ENCODE peak calls at places on chromosomes 11 and 22, in ten cellular contexts. C is Peyer's patch, E is cardiac muscle cell, K is heart left ventricle, Z is neuronal stem cell, W is breast epithelium, M is ovary, G is uterus, P is kidney, D is foreskin keratinocyte. B is an unnamed sample. For H3K4me1, the result is how much of the 10 kb centered on the place peaks cover.

GRCh38 chr22:44218071-44218470 is 37.3 kb downstream of the PARVG start:
- DNase-seq in C (no peak), E (no peak), K (no peak), Z (no peak), W (peak), M (no peak), G (no peak), P (no peak), D (no peak), B (no peak)

GRCh38 chr11:83033367-83033766 is 38.3 kb downstream of the RAB30 start:
- DNase-seq in C (no peak), E (no peak), K (no peak), Z (no peak), W (no peak), M (no peak), G (no peak), P (no peak), D (no peak), B (no peak)

GRCh38 chr11:12294613-12295012 is 82.8 kb upstream of the PARVA start:
- DNase-seq in C (no peak), E (no peak), K (no peak), Z (no peak), W (no peak), M (no peak), G (no peak), P (no peak), D (no peak), B (no peak)

GRCh38 chr11:9053631-9054030 is 37.8 kb downstream of the SCUBE2 start:
- DNase-seq in C (no peak), E (peak), K (no peak), Z (no peak), W (no peak), M (no peak), G (no peak), P (no peak), D (no peak), B (no peak)

GRCh38 chr11:131998020-131998419 is 627.6 kb downstream of the NTM start:
- DNase-seq in C (no peak), E (no peak), K (no peak), Z (no peak), W (no peak), M (no peak), G (peak), P (no peak), D (no peak), B (peak)

GRCh38 chr11:13963949-13964770 is 1.6 kb downstream of the SPON1 start:
- DNase-seq in C (no peak), E (no peak), K (peak), Z (no peak), W (no peak), M (peak), G (peak), P (peak), D (no peak), B (peak)

GRCh38 chr11:117881217-117881616 is 4.8 kb upstream of the FXYD6 start:
- DNase-seq in C (no peak), E (no peak), K (no peak), Z (no peak), W (peak), M (no peak), G (no peak), P (no peak), D (no peak), B (no peak)

GRCh38 chr11:61917357-61918109 is at the start of gene RAB3IL1:
- DNase-seq in C (no peak), E (peak), K (peak), Z (peak), W (no peak), M (peak), G (peak), P (peak), D (no peak), B (peak)

GRCh38 chr11:97607301-97608000 is 1217.6 kb downstream of the JRKL start:
- DNase-seq in C (no peak), E (peak), K (no peak), Z (no peak), W (no peak), M (no peak), G (no peak), P (no peak), D (no peak), B (no peak)

GRCh38 chr22:31926086-31926485 is 18.2 kb upstream of the YWHAH start:
- DNase-seq in C (no peak), E (no peak), K (no peak), Z (no peak), W (no peak), M (no peak), G (no peak), P (peak), D (no peak), B (no peak)

GRCh38 chr22:17972385-17973181 is 51.8 kb downstream of the MICAL3 start:
- DNase-seq in C (no peak), E (peak), K (no peak), Z (no peak), W (peak), M (peak), G (peak), P (no peak), D (no peak), B (no peak)

GRCh38 chr22:28759861-28760560 is 12.5 kb upstream of the CCDC117 start:
- DNase-seq in C (no peak), E (no peak), K (no peak), Z (no peak), W (no peak), M (no peak), G (no peak), P (no peak), D (no peak), B (no peak)

GRCh38 chr11:115629456-115630015 is 125.3 kb upstream of the CADM1 start:
- DNase-seq in C (no peak), E (no peak), K (no peak), Z (no peak), W (no peak), M (no peak), G (no peak), P (no peak), D (no peak), B (no peak)

GRCh38 chr22:17198188-17199130 is 20.8 kb downstream of the ADA2 start:
- DNase-seq in C (no peak), E (peak), K (peak), Z (peak), W (no peak), M (peak), G (peak), P (peak), D (no peak), B (no peak)

GRCh38 chr22:50068096-50068495 is 10.0 kb upstream of the TTLL8 start:
- DNase-seq in C (no peak), E (no peak), K (no peak), Z (no peak), W (no peak), M (no peak), G (no peak), P (no peak), D (no peak), B (no peak)

DNA sequence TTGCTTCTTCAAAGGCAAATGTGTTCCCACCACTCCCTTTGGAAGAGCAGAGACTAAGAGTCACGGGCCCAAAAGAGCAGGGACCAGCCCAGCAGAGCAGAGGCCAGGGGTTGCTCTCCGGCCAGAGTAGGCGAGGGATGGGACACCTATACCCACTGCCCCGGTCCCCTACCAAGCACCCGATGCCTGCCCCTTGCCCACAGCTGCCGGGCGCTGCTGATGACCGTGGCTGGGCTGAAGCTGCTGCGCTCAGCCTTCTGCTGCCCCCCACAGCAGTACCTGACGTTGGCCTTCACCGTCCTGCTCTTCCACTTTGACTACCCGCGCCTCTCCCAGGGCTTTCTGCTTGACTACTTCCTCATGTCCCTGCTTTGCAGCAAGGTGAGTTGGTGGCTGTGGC is 10.7 kb upstream of the SIPA1 start:
- DNase-seq in C (no peak), E (no peak), K (no peak), Z (no peak), W (no peak), M (no peak), G (no peak), P (no peak), D (no peak), B (no peak)
- H3K4me1 ChIP-seq in C (under half), E (under half), K (under half), Z (under half), W (under half), M (under half), G (under half), P (under half), D (under half), B (under half)

GRCh38 chr11:67371199-67371548 is 2.2 kb downstream of the CLCF1 start:
- DNase-seq in C (no peak), E (no peak), K (no peak), Z (no peak), W (no peak), M (no peak), G (no peak), P (no peak), D (no peak), B (no peak)
- H3K27ac ChIP-seq in C (peak), E (no peak), K (no peak), Z (no peak), W (peak), M (peak), G (peak), P (no peak), D (no peak), B (peak)

DNA sequence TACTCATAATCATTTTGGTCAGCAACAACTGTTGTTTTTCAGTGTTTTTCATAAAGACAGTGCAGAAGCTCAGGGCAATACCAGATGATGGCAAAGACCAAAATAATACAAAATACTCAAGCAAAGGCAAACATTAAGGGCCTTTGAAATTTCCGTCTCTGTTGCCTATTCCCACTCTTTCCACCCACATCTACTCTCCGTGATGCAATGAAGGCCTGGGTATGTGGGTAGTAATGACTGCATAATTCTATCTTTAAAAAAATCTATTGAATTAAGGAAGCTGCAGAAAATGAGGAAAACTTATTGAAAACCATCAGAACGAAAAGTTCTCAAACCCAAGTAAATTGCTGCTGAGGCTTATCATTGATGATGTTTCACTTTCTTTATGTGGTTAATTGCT is 203.3 kb downstream of the MAML2 start:
- DNase-seq in C (no peak), E (no peak), K (no peak), Z (no peak), W (no peak), M (no peak), G (no peak), P (no peak), D (no peak), B (no peak)
- H3K4me1 ChIP-seq in C (under half), E (under half), K (under half), Z (under half), W (under half), M (under half), G (under half), P (under half), D (under half), B (under half)

GRCh38 chr22:48442663-48443062 is 1385.0 kb downstream of the BRD1 start:
- DNase-seq in C (no peak), E (no peak), K (no peak), Z (no peak), W (no peak), M (no peak), G (no peak), P (peak), D (no peak), B (no peak)
- H3K27ac ChIP-seq in C (no peak), E (no peak), K (no peak), Z (no peak), W (no peak), M (no peak), G (no peak), P (no peak), D (no peak), B (no peak)

DNA sequence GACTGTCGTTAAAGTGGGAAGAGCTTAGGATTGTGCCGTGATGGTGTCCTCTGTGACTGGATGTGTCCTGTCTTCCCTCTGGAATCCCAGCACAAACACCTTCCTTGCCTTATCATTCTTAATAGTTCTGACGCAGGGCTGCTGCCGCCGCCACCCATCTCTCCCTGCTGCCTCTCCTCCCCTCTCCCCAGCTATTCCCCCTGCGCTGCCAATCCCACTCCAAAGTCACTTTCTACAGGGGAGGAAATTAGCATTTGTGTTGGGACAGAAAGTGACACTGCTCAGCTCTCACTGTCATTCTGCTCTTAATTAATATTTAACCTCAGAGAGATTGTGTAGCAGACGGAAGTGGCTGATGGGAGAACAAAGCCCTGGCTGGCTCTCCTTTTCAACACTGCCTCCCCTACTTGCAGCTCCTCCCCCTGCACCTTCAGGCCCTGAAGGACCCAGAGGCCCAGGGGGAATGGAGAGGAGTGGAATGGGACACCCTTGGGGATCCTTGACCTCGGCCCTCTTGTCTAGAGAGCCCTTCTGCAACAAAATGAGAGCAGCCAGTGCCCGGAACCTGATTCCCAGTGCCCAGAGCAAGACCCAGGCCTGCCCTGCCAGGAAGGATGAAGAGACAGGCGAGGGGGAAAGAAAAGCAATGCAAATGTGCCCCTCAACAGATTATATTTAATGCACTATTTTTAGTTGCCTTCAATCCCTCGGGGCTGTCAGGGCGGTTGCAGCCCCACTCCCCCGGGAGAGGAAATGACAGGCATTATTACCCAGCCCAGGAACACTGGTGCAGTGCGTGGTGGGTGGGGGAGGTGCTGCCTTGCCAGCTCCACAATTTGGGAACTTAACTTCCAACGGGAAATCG is 14.7 kb upstream of the NRGN start:
- DNase-seq in C (no peak), E (no peak), K (no peak), Z (no peak), W (no peak), M (no peak), G (no peak), P (no peak), D (no peak), B (peak)
- H3K4me1 ChIP-seq in C (under half), E (under half), K (under half), Z (under half), W (under half), M (under half), G (under half), P (under half), D (under half), B (under half)

GRCh38 chr11:122679441-122679840 is 23.9 kb downstream of the UBASH3B start:
- DNase-seq in C (no peak), E (no peak), K (no peak), Z (no peak), W (no peak), M (no peak), G (no peak), P (no peak), D (no peak), B (no peak)
- H3K27ac ChIP-seq in C (no peak), E (no peak), K (no peak), Z (no peak), W (no peak), M (no peak), G (no peak), P (no peak), D (no peak), B (no peak)

GRCh38 chr11:44752727-44753126 is 26.0 kb downstream of the TSPAN18 start:
- DNase-seq in C (no peak), E (no peak), K (no peak), Z (no peak), W (no peak), M (no peak), G (no peak), P (no peak), D (no peak), B (no peak)
- H3K4me1 ChIP-seq in C (under half), E (under half), K (half or more), Z (under half), W (under half), M (under half), G (under half), P (under half), D (under half), B (under half)

GRCh38 chr11:110565344-110565684 is 135.6 kb downstream of the FDX1 start:
- DNase-seq in C (no peak), E (peak), K (no peak), Z (no peak), W (no peak), M (no peak), G (no peak), P (no peak), D (no peak), B (no peak)

GRCh38 chr11:110565690-110566336 is 136.1 kb downstream of the FDX1 start:
- DNase-seq in C (no peak), E (peak), K (no peak), Z (no peak), W (no peak), M (no peak), G (no peak), P (no peak), D (peak), B (no peak)

GRCh38 chr11:110571286-110571685 is 141.0 kb downstream of the ARHGAP20 start:
- DNase-seq in C (no peak), E (no peak), K (no peak), Z (no peak), W (no peak), M (no peak), G (no peak), P (no peak), D (no peak), B (no peak)

GRCh38 chr11:110564676-110565343 is 135.1 kb downstream of the FDX1 start:
- DNase-seq in C (no peak), E (no peak), K (no peak), Z (no peak), W (no peak), M (no peak), G (no peak), P (no peak), D (no peak), B (no peak)

GRCh38 chr11:110566577-110566976 is 136.8 kb downstream of the FDX1 start:
- DNase-seq in C (no peak), E (no peak), K (no peak), Z (no peak), W (no peak), M (no peak), G (no peak), P (no peak), D (no peak), B (no peak)
- H3K27ac ChIP-seq in C (no peak), E (no peak), K (no peak), Z (no peak), W (no peak), M (no peak), G (no peak), P (no peak), D (no peak), B (no peak)